ENCODE peak calls at places on chromosomes 4 and X, in five cellular contexts. U is H1, D is H9, C is neuronal stem cell, V is mesenchymal stem cell. L is an unnamed sample. For H3K9me3, the result is how much of the 10 kb centered on the place peaks cover.

GRCh38 chr4:146260521-146260920 is 46.2 kb downstream of the REELD1 start:
- DNase-seq in V (no peak), U (no peak), C (no peak), D (no peak), L (no peak)

GRCh38 chr4:76950052-76950845 is 697 bp downstream of the SEPTIN11 start:
- DNase-seq in C (peak), V (peak), U (peak), D (no peak), L (no peak)

GRCh38 chrX:18291006-18291545 is 63.4 kb downstream of the SCML2 start:
- DNase-seq in D (no peak), V (peak), C (no peak), U (no peak), L (peak)

GRCh38 chrX:71056857-71057256 is 11.3 kb downstream of the SNX12 start:
- DNase-seq in C (no peak), U (no peak), V (no peak), D (no peak), L (peak)

GRCh38 chr4:19254476-19254875 is 997.2 kb upstream of the SLIT2 start:
- DNase-seq in D (no peak), U (no peak), C (no peak), V (no peak), L (no peak)

GRCh38 chr4:173529505-173530325 is at the start of gene HAND2:
- DNase-seq in C (peak), V (peak), U (peak), D (peak), L (peak)

GRCh38 chr4:17512973-17513665 is 1.2 kb upstream of the QDPR start:
- DNase-seq in D (no peak), V (no peak), U (no peak), C (no peak), L (no peak)

GRCh38 chrX:45709381-45709780 is 508.7 kb upstream of the DIPK2B start:
- DNase-seq in U (no peak), D (no peak), C (no peak), V (peak), L (peak)

GRCh38 chr4:33924239-33924638 is 2320.1 kb downstream of the ARAP2 start:
- DNase-seq in U (no peak), D (peak), V (peak), C (peak), L (peak)

GRCh38 chrX:130110379-130111219 is at the start of gene ELF4:
- DNase-seq in V (peak), C (no peak), U (no peak), D (no peak), L (peak)

GRCh38 chr4:83276299-83277040 is 8.1 kb downstream of the COQ2 start:
- DNase-seq in U (no peak), C (no peak), D (no peak), V (no peak), L (peak)

GRCh38 chr4:178165909-178166308 is 723.7 kb upstream of the AGA start:
- DNase-seq in C (no peak), U (no peak), V (no peak), D (no peak), L (no peak)

GRCh38 chr4:151067316-151067715 is 32.1 kb upstream of the RPS3A start:
- DNase-seq in C (no peak), D (no peak), V (no peak), U (no peak), L (no peak)

GRCh38 chr4:122086338-122086737 is 65.8 kb upstream of the BLTP1 start:
- DNase-seq in V (peak), C (no peak), U (no peak), D (no peak), L (peak)

GRCh38 chr4:87036713-87037112 is 101.9 kb downstream of the AFF1 start:
- DNase-seq in D (no peak), V (no peak), C (no peak), U (no peak), L (no peak)

GRCh38 chr4:87037921-87038320 is 103.1 kb downstream of the AFF1 start:
- DNase-seq in V (no peak), D (no peak), C (no peak), U (no peak), L (no peak)

GRCh38 chr4:87041142-87041541 is 106.3 kb downstream of the AFF1 start:
- DNase-seq in C (no peak), U (no peak), D (no peak), V (no peak), L (peak)

GRCh38 chr4:87035881-87036509 is 101.2 kb downstream of the AFF1 start:
- DNase-seq in U (no peak), V (no peak), C (no peak), D (no peak), L (no peak)

DNA sequence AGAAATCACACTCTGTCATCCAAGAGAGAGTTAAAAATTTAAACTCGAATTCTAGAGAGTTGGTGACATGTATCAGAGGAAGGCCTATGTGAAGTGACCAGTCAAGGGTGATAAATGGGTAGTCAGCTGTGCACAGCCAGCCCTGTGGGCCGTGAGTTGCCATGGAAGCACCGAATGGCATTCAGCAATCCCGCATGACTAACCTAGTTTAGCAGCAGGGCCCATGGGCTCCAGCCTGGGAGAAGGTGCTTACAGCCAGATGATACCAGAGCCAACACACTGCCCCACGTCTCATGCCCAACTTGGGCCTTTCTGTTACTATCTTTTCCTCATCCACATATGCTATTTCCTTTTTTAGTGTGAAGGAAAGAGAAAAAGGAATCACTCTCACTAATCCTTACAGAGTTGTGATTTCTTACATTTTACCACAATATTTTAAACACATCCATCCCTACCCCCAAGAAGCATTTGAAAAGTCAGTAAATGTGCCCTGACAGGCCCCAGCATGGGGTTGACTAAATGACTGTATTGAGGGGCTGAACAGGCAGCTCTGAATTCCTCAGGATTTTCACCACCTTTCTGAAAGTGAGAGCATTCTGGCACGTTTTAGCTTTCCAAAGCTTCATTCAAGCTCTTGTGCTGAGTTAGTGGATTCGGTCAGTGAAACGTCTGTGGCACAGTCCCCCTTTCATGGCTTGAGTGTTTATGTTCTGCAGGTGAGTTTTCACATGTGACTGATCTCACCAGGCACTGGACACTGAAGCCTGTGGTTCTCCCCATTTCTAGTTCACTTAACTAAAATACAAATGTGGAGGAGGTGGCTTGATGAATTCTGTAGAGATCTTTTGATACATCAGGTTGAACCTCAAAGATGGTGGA is 104.3 kb downstream of the AFF1 start:
- DNase-seq in C (peak), U (peak), V (peak), D (peak), L (peak)
- H2BK15ac ChIP-seq in C (no peak), U (no peak), V (no peak), D (no peak), L (no peak)

GRCh38 chr4:386708-387105 is 49.1 kb downstream of the ZNF141 start:
- DNase-seq in D (no peak), C (no peak), V (no peak), U (no peak), L (no peak)
- H3K9me3 ChIP-seq in D (under half), C (under half), V (half or more), U (half or more), L (half or more)

DNA sequence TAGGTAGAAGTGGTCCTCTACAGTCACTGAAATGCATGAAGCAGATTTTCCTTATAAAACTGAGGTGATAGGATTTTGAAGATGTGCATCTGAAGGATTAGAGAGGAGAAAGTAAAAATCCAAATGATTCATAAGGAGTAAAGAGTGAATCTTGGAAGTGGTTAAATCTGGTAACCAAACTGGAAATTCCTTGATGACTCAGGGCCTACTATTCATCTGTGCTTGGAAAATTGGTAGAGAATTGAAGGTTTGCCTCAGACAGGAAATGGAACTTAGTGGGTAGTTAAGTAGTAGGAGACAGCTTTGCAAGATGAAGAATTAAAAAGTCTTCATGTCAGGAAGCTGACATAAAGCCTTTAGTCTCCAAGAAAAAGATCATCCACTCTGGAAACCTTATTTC is 368.9 kb upstream of the CTSO start:
- DNase-seq in U (no peak), D (no peak), C (no peak), V (peak), L (peak)
- H2BK15ac ChIP-seq in U (no peak), D (no peak), C (no peak), V (no peak), L (no peak)

GRCh38 chr4:190018201-190018920 is 8.7 kb downstream of the FRG2 start:
- DNase-seq in U (no peak), C (no peak), V (no peak), D (no peak), L (no peak)

GRCh38 chr4:190020790-190021717 is 6.0 kb downstream of the FRG2 start:
- DNase-seq in D (peak), U (peak), V (no peak), C (no peak), L (peak)

GRCh38 chr4:190017357-190018200 is 9.5 kb downstream of the FRG2 start:
- DNase-seq in U (peak), D (peak), V (no peak), C (no peak), L (no peak)

GRCh38 chr4:190016369-190017289 is 10.4 kb downstream of the FRG2 start:
- DNase-seq in C (no peak), D (peak), V (no peak), U (peak), L (no peak)

DNA sequence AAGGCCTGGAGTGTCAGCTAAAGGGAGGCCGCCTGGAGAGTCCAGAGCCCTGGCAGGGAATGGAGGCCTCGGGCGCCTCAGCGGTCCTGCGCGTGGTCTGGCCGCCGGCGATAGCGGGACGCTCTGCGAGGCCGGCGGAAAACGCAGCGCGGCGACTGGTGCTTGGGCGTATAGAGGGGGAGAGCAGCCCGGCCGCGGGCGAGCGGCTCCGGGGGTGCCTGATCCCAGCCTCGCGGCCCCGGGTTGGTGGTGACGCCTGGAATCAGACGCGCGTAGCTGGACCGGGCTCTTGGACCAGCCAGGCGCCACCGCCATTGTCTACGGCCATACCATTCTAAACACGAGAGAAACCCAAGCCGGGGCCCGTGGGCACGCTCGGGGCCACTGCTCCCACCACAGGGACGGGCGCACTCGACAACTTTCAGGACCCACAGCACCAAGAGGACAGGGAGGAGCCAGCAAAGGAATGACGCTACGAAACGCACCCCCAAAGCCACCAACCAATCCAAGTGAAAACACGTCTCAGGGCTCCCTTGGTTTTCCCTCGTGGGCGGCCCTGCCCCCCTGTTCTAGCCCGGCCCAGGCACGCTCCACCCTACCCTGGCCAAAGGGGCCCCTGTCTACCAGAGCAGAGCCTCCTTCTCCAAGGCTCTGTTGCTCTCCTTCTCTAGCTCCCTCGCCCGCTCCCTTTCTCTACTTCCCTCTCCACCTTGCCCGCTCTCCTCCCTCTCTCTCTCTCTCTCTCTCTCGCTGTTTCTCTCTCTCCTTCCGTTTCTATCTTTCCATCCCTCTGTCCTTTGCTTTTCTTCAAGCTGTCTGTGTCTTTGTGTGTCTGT is 7.8 kb downstream of the FRG2 start:
- DNase-seq in U (peak), V (no peak), C (no peak), D (peak), L (no peak)
- H3K9me3 ChIP-seq in U (under half), V (under half), C (under half), D (under half), L (under half)

GRCh38 chrX:153687121-153688039 is at the start of gene SLC6A8:
- DNase-seq in C (no peak), V (peak), U (peak), D (peak), L (peak)
- H2BK15ac ChIP-seq in C (no peak), V (no peak), U (no peak), D (no peak), L (no peak)

GRCh38 chr4:84644087-84644486 is 61.2 kb downstream of the CDS1 start:
- DNase-seq in U (no peak), C (no peak), D (no peak), V (peak), L (no peak)

GRCh38 chr4:84648863-84649647 is 66.1 kb downstream of the CDS1 start:
- DNase-seq in V (no peak), D (no peak), U (no peak), C (no peak), L (no peak)

GRCh38 chr4:84652478-84652877 is 69.6 kb downstream of the CDS1 start:
- DNase-seq in D (no peak), U (no peak), V (no peak), C (no peak), L (no peak)

GRCh38 chr4:84648185-84648584 is 65.3 kb downstream of the CDS1 start:
- DNase-seq in C (no peak), D (no peak), V (no peak), U (no peak), L (no peak)

DNA sequence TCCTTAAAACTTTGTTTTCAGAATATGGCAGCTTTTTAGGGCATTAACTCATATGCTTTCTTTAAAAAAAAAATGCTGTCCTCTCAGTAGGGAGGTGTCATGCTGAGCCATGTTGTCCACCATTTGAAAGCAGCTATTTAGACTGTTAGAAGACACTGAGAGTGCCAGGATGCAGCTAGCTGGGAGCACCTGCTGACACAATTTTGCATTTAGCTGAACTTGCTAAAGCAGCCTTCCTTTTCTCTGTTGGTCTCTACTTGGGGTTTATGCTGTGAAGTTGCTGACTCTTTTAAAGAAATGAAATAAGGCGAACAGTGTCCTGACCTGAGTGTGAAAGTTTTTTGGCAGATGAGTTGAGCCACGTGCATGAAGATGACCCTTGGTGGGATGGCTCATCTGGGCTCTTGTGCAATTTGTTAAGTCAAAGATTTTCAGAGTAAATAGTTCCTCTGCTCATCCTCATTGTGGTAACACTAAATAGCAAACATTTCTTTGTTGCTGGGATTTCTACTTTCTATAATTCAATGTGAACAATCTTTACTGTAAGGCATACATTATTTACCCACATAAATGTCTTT is 64.5 kb downstream of the CDS1 start:
- DNase-seq in C (no peak), V (peak), U (no peak), D (peak), L (no peak)
- H3K9me3 ChIP-seq in C (under half), V (under half), U (under half), D (under half), L (under half)

DNA sequence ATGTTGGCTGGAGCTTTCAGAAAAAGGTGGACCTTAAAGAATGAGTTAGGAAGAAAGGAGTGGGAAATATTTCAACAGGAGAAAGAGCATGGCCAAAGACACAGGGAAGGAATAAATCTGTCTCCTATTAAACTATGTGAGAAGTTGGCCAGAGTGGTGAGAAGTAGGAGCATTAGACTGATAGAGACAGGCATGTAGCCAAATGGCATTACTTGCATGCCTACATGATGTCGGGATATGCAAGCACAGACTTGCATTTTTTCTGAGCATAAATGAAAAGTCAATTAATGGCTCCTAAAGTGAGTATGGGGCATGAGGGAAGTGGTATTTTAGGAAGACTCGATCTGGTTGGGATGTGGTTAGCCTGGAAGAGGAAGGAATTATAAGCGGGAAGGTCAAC is 279.6 kb upstream of the PITX2 start:
- DNase-seq in V (no peak), C (no peak), U (no peak), D (no peak), L (peak)
- H2BK15ac ChIP-seq in V (no peak), C (no peak), U (peak), D (no peak), L (no peak)

GRCh38 chr4:170214101-170214500 is 124.3 kb upstream of the AADAT start:
- DNase-seq in D (no peak), V (no peak), U (no peak), C (no peak), L (no peak)
- H3K9me3 ChIP-seq in D (under half), V (under half), U (under half), C (under half), L (under half)